ENCODE peak calls at places on chromosomes 4 and X, in five cellular contexts. P is naive thymus-derived CD4-positive, alpha-beta T cell; A is WERI-Rb-1; F is prostate gland; W is CD8-positive, alpha-beta memory T cell. O is an unnamed sample.

GRCh38 chrX:11111947-11112346 is 815 bp downstream of the HCCS start:
- DNase-seq in P (no peak), A (no peak), F (no peak), W (no peak), O (no peak)

GRCh38 chrX:123408856-123409737 is 225.0 kb downstream of the GRIA3 start:
- DNase-seq in P (no peak), A (no peak), F (no peak), W (no peak), O (no peak)

GRCh38 chr4:40335508-40335860 is 351 bp downstream of the CHRNA9 start:
- DNase-seq in P (no peak), A (peak; percentile 58), F (no peak), W (no peak), O (no peak)

GRCh38 chr4:79852305-79852730 is 220.7 kb downstream of the ANTXR2 start:
- DNase-seq in P (no peak), A (no peak), F (no peak), W (no peak), O (no peak)

GRCh38 chr4:128386761-128387599 is 99.4 kb upstream of the PGRMC2 start:
- DNase-seq in P (no peak), A (peak; percentile 44), F (peak; percentile 93), W (no peak), O (peak; percentile 76)

GRCh38 chr4:71333368-71333767 is 5.5 kb upstream of the SLC4A4 start:
- DNase-seq in P (no peak), A (no peak), F (no peak), W (no peak), O (no peak)

GRCh38 chrX:7996414-7996813 is 69.2 kb upstream of the PNPLA4 start:
- DNase-seq in P (no peak), A (peak; percentile 34), F (no peak), W (peak; percentile 1), O (no peak)

GRCh38 chr4:152784490-152785195 is 4.9 kb downstream of the ARFIP1 start:
- DNase-seq in P (no peak), A (peak; percentile 71), F (no peak), W (no peak), O (no peak)

GRCh38 chr4:76035146-76035545 is 724 bp downstream of the CXCL11 start:
- DNase-seq in P (no peak), A (peak; percentile 37), F (no peak), W (no peak), O (no peak)

GRCh38 chr4:19883841-19884240 is 367.9 kb upstream of the SLIT2 start:
- DNase-seq in P (no peak), A (no peak), F (no peak), W (no peak), O (no peak)

GRCh38 chr4:123412700-123413512 is 16.3 kb downstream of the SPRY1 start:
- DNase-seq in P (no peak), A (no peak), F (no peak), W (no peak), O (no peak)

GRCh38 chrX:129768586-129769466 is 10.9 kb upstream of the SASH3 start:
- DNase-seq in P (no peak), A (no peak), F (no peak), W (no peak), O (no peak)

GRCh38 chr4:83197555-83198235 is 83.2 kb upstream of the PLAC8 start:
- DNase-seq in P (no peak), A (no peak), F (no peak), W (no peak), O (no peak)

GRCh38 chrX:112731793-112732192 is 52.1 kb upstream of the LHFPL1 start:
- DNase-seq in P (no peak), A (no peak), F (no peak), W (no peak), O (no peak)

GRCh38 chr4:186728631-186729271 is 5.1 kb upstream of the FAT1 start:
- DNase-seq in P (no peak), A (no peak), F (no peak), W (no peak), O (peak; percentile 84)

GRCh38 chrX:154368630-154369452 is 5.6 kb downstream of the FLNA start:
- DNase-seq in P (peak; percentile 79), A (peak; percentile 59), F (peak; percentile 45), W (peak; percentile 85), O (peak; percentile 65)

GRCh38 chr4:25367004-25367621 is 9.9 kb upstream of the ANAPC4 start:
- DNase-seq in P (no peak), A (no peak), F (no peak), W (no peak), O (no peak)

GRCh38 chr4:152385551-152385950 is 150.3 kb downstream of the FBXW7 start:
- DNase-seq in P (no peak), A (no peak), F (no peak), W (no peak), O (no peak)

GRCh38 chrX:27987862-27988646 is 6.8 kb upstream of the DCAF8L1 start:
- DNase-seq in P (no peak), A (no peak), F (no peak), W (no peak), O (no peak)

GRCh38 chr4:36734296-36734695 is 452.9 kb downstream of the DTHD1 start:
- DNase-seq in P (no peak), A (no peak), F (no peak), W (no peak), O (no peak)

GRCh38 chr4:113537183-113537977 is 224.2 kb downstream of the CAMK2D start:
- DNase-seq in P (no peak), A (no peak), F (no peak), W (no peak), O (no peak)

GRCh38 chr4:113539408-113539807 is 222.1 kb downstream of the CAMK2D start:
- DNase-seq in P (no peak), A (no peak), F (no peak), W (no peak), O (no peak)

GRCh38 chr4:113541933-113542332 is 219.6 kb downstream of the CAMK2D start:
- DNase-seq in P (no peak), A (no peak), F (no peak), W (no peak), O (no peak)

DNA sequence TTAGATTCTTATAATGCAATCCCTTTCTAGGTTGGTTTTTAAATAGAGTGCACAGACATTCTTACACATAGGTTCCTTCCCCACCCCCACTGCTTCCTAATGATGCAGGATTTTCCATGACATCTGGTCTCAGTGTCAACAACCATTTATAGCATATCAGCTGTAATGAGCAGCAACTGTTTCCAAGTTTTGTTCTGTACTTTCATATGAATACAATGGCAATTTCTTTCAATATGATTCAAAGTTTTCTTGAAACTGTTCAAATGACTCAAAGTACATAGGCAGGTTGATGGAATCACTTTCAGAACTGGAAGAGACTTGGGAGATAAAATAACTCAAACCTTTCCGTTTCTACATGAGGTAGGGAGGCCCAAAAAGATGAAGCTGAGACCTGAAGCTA is 220.7 kb downstream of the CAMK2D start:
- DNase-seq in P (no peak), A (no peak), F (no peak), W (no peak), O (no peak)
- H3K27ac ChIP-seq in P (no peak overlapping the region), A (no peak overlapping the region), F (no peak overlapping the region), W (no peak overlapping the region), O (no peak overlapping the region)

GRCh38 chr4:28238756-28239155 is 1378.1 kb downstream of the STIM2 start:
- DNase-seq in P (no peak), A (no peak), F (no peak), W (no peak), O (no peak)

DNA sequence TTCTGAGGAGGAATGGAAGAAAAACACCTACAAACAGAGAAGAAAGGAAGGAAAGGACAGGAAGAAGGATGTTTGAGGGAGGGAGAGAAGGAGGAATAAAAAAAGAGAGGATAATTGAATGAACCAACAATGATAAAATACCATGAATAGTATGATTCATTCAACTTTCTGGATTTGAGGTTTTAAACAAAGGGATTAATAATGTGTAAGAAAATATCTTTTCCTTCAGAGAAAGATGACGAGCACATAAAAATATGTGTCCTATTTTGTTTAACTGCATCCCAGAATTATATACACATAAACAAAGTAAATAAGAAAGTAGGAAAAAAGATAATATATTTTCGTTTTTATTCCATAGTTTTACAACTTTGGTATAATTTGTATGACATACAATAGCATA is 1380.4 kb downstream of the STIM2 start:
- DNase-seq in P (no peak), A (no peak), F (no peak), W (no peak), O (no peak)
- H3K27ac ChIP-seq in P (no peak overlapping the region), A (no peak overlapping the region), F (no peak overlapping the region), W (no peak overlapping the region), O (no peak overlapping the region)

DNA sequence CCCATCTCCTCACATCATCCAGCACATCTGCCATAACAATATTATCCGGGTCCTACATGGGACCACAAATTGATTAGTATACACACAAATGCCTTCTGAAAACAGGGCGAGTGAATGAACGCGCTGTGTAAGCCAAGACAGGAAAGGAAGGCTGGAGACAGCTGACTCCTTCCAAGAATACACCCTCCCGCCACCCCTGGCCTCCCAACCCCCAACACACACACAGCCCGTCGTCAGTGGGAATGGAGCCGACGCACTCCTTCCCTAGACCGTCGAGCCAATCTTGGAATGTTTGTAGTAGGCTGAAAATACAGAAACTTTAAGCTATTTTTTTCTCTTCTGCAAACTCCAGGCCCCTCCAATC is 319 bp upstream of the MAGEH1 start:
- DNase-seq in P (no peak), A (no peak), F (no peak), W (no peak), O (no peak)
- H3K27ac ChIP-seq in P (peak overlapping the region; percentile 88), A (no peak overlapping the region), F (peak overlapping the region; percentile 77), W (peak overlapping the region; percentile 51), O (no peak overlapping the region)

DNA sequence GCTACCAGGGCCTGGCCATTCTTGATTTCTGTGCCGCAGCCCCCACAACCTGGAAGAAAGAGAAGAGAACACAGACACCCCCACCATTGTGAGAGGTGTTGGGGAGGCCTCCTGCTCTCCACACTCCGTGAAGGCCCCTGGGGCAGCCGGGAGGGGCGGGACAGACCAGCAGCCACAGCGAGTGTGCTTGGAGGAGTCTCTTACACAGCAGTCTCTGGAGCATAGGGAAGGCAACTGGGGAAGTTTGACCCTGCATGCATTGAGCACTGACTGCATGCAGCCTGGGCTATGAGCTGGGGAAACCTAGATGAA is 77.9 kb downstream of the ABLIM2 start:
- DNase-seq in P (no peak), A (no peak), F (no peak), W (no peak), O (no peak)
- H3K27ac ChIP-seq in P (no peak overlapping the region), A (no peak overlapping the region), F (no peak overlapping the region), W (no peak overlapping the region), O (no peak overlapping the region)